ENCODE peak calls at places on chromosome 18, in six cellular contexts. D is NCI-H1092; Z is activated CD4-positive, alpha-beta T cell treated with anti-CD3 and anti-CD28 coated beads for 4 hours; A is activated CD4-positive, alpha-beta memory T cell treated with anti-CD3 and anti-CD28 coated beads for 36 hours; I is activated CD8-positive, alpha-beta memory T cell treated with anti-CD3 and anti-CD28 coated beads for 48 hours; T is body of pancreas. B is an unnamed sample.

GRCh38 chr18:61236476-61237057 is 96.7 kb upstream of the CDH20 start:
- DNase-seq in D (no peak), Z (no peak), A (no peak), I (no peak), T (no peak), B (no peak)

GRCh38 chr18:23213200-23213599 is 77.9 kb downstream of the CABLES1 start:
- DNase-seq in D (no peak), Z (no peak), A (no peak), I (no peak), T (no peak), B (no peak)

GRCh38 chr18:49368876-49369440 is 91.5 kb downstream of the DYM start:
- DNase-seq in D (peak), Z (no peak), A (no peak), I (no peak), T (peak), B (peak)

GRCh38 chr18:13035249-13035914 is 44.2 kb downstream of the CEP192 start:
- DNase-seq in D (no peak), Z (no peak), A (no peak), I (no peak), T (no peak), B (no peak)

GRCh38 chr18:50151876-50152275 is 43.1 kb downstream of the MYO5B start:
- DNase-seq in D (no peak), Z (no peak), A (no peak), I (no peak), T (no peak), B (no peak)

GRCh38 chr18:25896178-25896780 is 194.1 kb downstream of the SS18 start:
- DNase-seq in D (peak), Z (no peak), A (peak), I (no peak), T (no peak), B (peak)

GRCh38 chr18:26515643-26516495 is 32.5 kb downstream of the KCTD1 start:
- DNase-seq in D (no peak), Z (no peak), A (no peak), I (no peak), T (no peak), B (peak)

GRCh38 chr18:29164993-29165599 is 988.2 kb upstream of the CDH2 start:
- DNase-seq in D (no peak), Z (no peak), A (no peak), I (no peak), T (no peak), B (peak)

GRCh38 chr18:8661754-8662573 is 43.4 kb upstream of the MTCL1 start:
- DNase-seq in D (peak), Z (no peak), A (no peak), I (no peak), T (peak), B (peak)

GRCh38 chr18:4454548-4455112 is 477 bp downstream of the DLGAP1 start:
- DNase-seq in D (no peak), Z (no peak), A (no peak), I (no peak), T (no peak), B (no peak)

GRCh38 chr18:57869228-57869627 is 66.1 kb upstream of the ATP8B1 start:
- DNase-seq in D (no peak), Z (no peak), A (no peak), I (no peak), T (no peak), B (no peak)

GRCh38 chr18:58525517-58525916 is 103.4 kb downstream of the ALPK2 start:
- DNase-seq in D (no peak), Z (no peak), A (peak), I (no peak), T (no peak), B (no peak)

GRCh38 chr18:5476961-5477800 is 66.6 kb downstream of the EPB41L3 start:
- DNase-seq in D (no peak), Z (no peak), A (no peak), I (no peak), T (no peak), B (no peak)

GRCh38 chr18:12606592-12607315 is 51.2 kb downstream of the SPIRE1 start:
- DNase-seq in D (no peak), Z (no peak), A (no peak), I (no peak), T (no peak), B (peak)

GRCh38 chr18:65227970-65228369 is 522.8 kb upstream of the CDH7 start:
- DNase-seq in D (no peak), Z (no peak), A (no peak), I (no peak), T (no peak), B (peak)

GRCh38 chr18:63319383-63320040 is at the start of gene BCL2:
- DNase-seq in D (peak), Z (no peak), A (peak), I (no peak), T (no peak), B (peak)

GRCh38 chr18:7561907-7562460 is 5.1 kb upstream of the PTPRM start:
- DNase-seq in D (no peak), Z (no peak), A (no peak), I (no peak), T (no peak), B (no peak)

GRCh38 chr18:69484699-69485396 is 84.2 kb downstream of the DOK6 start:
- DNase-seq in D (no peak), Z (no peak), A (no peak), I (no peak), T (no peak), B (peak)

GRCh38 chr18:8681196-8681595 is 24.2 kb upstream of the MTCL1 start:
- DNase-seq in D (no peak), Z (no peak), A (no peak), I (no peak), T (no peak), B (no peak)

GRCh38 chr18:74775239-74775638 is 177.6 kb downstream of the ZNF407 start:
- DNase-seq in D (no peak), Z (no peak), A (no peak), I (no peak), T (no peak), B (no peak)

GRCh38 chr18:14179306-14179705 is 47.1 kb upstream of the ZNF519 start:
- DNase-seq in D (no peak), Z (no peak), A (no peak), I (no peak), T (no peak), B (no peak)

GRCh38 chr18:9683418-9684396 is 24.4 kb upstream of the RAB31 start:
- DNase-seq in D (no peak), Z (no peak), A (no peak), I (no peak), T (peak), B (peak)

GRCh38 chr18:43563780-43564179 is 286.5 kb upstream of the SYT4 start:
- DNase-seq in D (peak), Z (no peak), A (no peak), I (no peak), T (peak), B (peak)

GRCh38 chr18:55790296-55790695 is 202.3 kb upstream of the TCF4 start:
- DNase-seq in D (no peak), Z (no peak), A (no peak), I (no peak), T (no peak), B (no peak)

GRCh38 chr18:47683774-47684173 is 246.7 kb downstream of the SMAD2 start:
- DNase-seq in D (no peak), Z (no peak), A (no peak), I (no peak), T (no peak), B (no peak)

GRCh38 chr18:33898427-33898826 is 320.4 kb downstream of the ASXL3 start:
- DNase-seq in D (no peak), Z (no peak), A (no peak), I (no peak), T (no peak), B (no peak)